ENCODE peak calls at places on chromosome 4, in ten cellular contexts. One of them, this sample, is unnamed.

GRCh38 chr4:185573651-185574199 is 38.4 kb upstream of the PDLIM3 start:
- DNase-seq in HFFc6: peak
- DNase-seq in tibial artery: no peak
- DNase-seq in activated CD8-positive, alpha-beta memory T cell treated with anti-CD3 and anti-CD28 coated beads for 48 hours: no peak
- DNase-seq in KBM-7: no peak
- DNase-seq in mucosa of descending colon: no peak
- DNase-seq in activated CD4-positive, alpha-beta T cell treated with anti-CD3 and anti-CD28 coated beads for 24 hours: no peak
- DNase-seq in head of caudate nucleus: no peak
- DNase-seq in fibroblast of pulmonary artery: peak
- DNase-seq in epithelial cell of esophagus: peak
- DNase-seq in this sample: peak

GRCh38 chr4:64230709-64231310 is 178.4 kb downstream of the TECRL start:
- DNase-seq in activated CD4-positive, alpha-beta T cell treated with anti-CD3 and anti-CD28 coated beads for 24 hours: no peak
- DNase-seq in head of caudate nucleus: no peak
- DNase-seq in activated CD8-positive, alpha-beta memory T cell treated with anti-CD3 and anti-CD28 coated beads for 48 hours: no peak
- DNase-seq in mucosa of descending colon: no peak
- DNase-seq in HFFc6: no peak
- DNase-seq in epithelial cell of esophagus: peak
- DNase-seq in KBM-7: peak
- DNase-seq in tibial artery: no peak
- DNase-seq in fibroblast of pulmonary artery: peak
- DNase-seq in this sample: peak

GRCh38 chr4:14446904-14447303 is 555.4 kb upstream of the CPEB2 start:
- DNase-seq in HFFc6: no peak
- DNase-seq in activated CD8-positive, alpha-beta memory T cell treated with anti-CD3 and anti-CD28 coated beads for 48 hours: no peak
- DNase-seq in epithelial cell of esophagus: no peak
- DNase-seq in activated CD4-positive, alpha-beta T cell treated with anti-CD3 and anti-CD28 coated beads for 24 hours: no peak
- DNase-seq in tibial artery: no peak
- DNase-seq in fibroblast of pulmonary artery: no peak
- DNase-seq in mucosa of descending colon: no peak
- DNase-seq in KBM-7: no peak
- DNase-seq in head of caudate nucleus: no peak
- DNase-seq in this sample: no peak

GRCh38 chr4:48315728-48316630 is 25.4 kb upstream of the SLAIN2 start:
- DNase-seq in activated CD8-positive, alpha-beta memory T cell treated with anti-CD3 and anti-CD28 coated beads for 48 hours: no peak
- DNase-seq in epithelial cell of esophagus: peak
- DNase-seq in activated CD4-positive, alpha-beta T cell treated with anti-CD3 and anti-CD28 coated beads for 24 hours: peak
- DNase-seq in HFFc6: peak
- DNase-seq in tibial artery: no peak
- DNase-seq in mucosa of descending colon: no peak
- DNase-seq in KBM-7: peak
- DNase-seq in head of caudate nucleus: no peak
- DNase-seq in fibroblast of pulmonary artery: peak
- DNase-seq in this sample: peak

GRCh38 chr4:113003841-113004240 is 45.6 kb upstream of the ANK2 start:
- DNase-seq in epithelial cell of esophagus: peak
- DNase-seq in mucosa of descending colon: no peak
- DNase-seq in KBM-7: no peak
- DNase-seq in fibroblast of pulmonary artery: no peak
- DNase-seq in activated CD4-positive, alpha-beta T cell treated with anti-CD3 and anti-CD28 coated beads for 24 hours: no peak
- DNase-seq in tibial artery: no peak
- DNase-seq in HFFc6: peak
- DNase-seq in activated CD8-positive, alpha-beta memory T cell treated with anti-CD3 and anti-CD28 coated beads for 48 hours: no peak
- DNase-seq in head of caudate nucleus: no peak
- DNase-seq in this sample: no peak

GRCh38 chr4:133320576-133321170 is 171.6 kb downstream of the PCDH10 start:
- DNase-seq in mucosa of descending colon: no peak
- DNase-seq in KBM-7: peak
- DNase-seq in head of caudate nucleus: peak
- DNase-seq in tibial artery: no peak
- DNase-seq in epithelial cell of esophagus: peak
- DNase-seq in HFFc6: peak
- DNase-seq in activated CD8-positive, alpha-beta memory T cell treated with anti-CD3 and anti-CD28 coated beads for 48 hours: no peak
- DNase-seq in fibroblast of pulmonary artery: peak
- DNase-seq in activated CD4-positive, alpha-beta T cell treated with anti-CD3 and anti-CD28 coated beads for 24 hours: no peak
- DNase-seq in this sample: peak

GRCh38 chr4:76546282-76547166 is 111.5 kb downstream of the SHROOM3 start:
- DNase-seq in epithelial cell of esophagus: peak
- DNase-seq in KBM-7: no peak
- DNase-seq in head of caudate nucleus: no peak
- DNase-seq in HFFc6: peak
- DNase-seq in mucosa of descending colon: no peak
- DNase-seq in fibroblast of pulmonary artery: peak
- DNase-seq in activated CD4-positive, alpha-beta T cell treated with anti-CD3 and anti-CD28 coated beads for 24 hours: no peak
- DNase-seq in activated CD8-positive, alpha-beta memory T cell treated with anti-CD3 and anti-CD28 coated beads for 48 hours: no peak
- DNase-seq in tibial artery: no peak
- DNase-seq in this sample: peak

GRCh38 chr4:28724239-28724638 is 1863.6 kb downstream of the STIM2 start:
- DNase-seq in activated CD4-positive, alpha-beta T cell treated with anti-CD3 and anti-CD28 coated beads for 24 hours: no peak
- DNase-seq in head of caudate nucleus: no peak
- DNase-seq in fibroblast of pulmonary artery: no peak
- DNase-seq in HFFc6: no peak
- DNase-seq in epithelial cell of esophagus: no peak
- DNase-seq in mucosa of descending colon: no peak
- DNase-seq in activated CD8-positive, alpha-beta memory T cell treated with anti-CD3 and anti-CD28 coated beads for 48 hours: no peak
- DNase-seq in KBM-7: no peak
- DNase-seq in tibial artery: no peak
- DNase-seq in this sample: no peak

GRCh38 chr4:152780267-152780811 is 585 bp downstream of the ARFIP1 start:
- DNase-seq in fibroblast of pulmonary artery: peak
- DNase-seq in mucosa of descending colon: no peak
- DNase-seq in KBM-7: no peak
- DNase-seq in HFFc6: peak
- DNase-seq in tibial artery: no peak
- DNase-seq in head of caudate nucleus: peak
- DNase-seq in epithelial cell of esophagus: peak
- DNase-seq in activated CD8-positive, alpha-beta memory T cell treated with anti-CD3 and anti-CD28 coated beads for 48 hours: no peak
- DNase-seq in activated CD4-positive, alpha-beta T cell treated with anti-CD3 and anti-CD28 coated beads for 24 hours: no peak
- DNase-seq in this sample: peak